ENCODE peak calls at places on chromosomes 1 and 21, in six cellular contexts. One of them, this sample, is unnamed. For H3K9me3, the result is how much of the 10 kb centered on the place peaks cover.

GRCh38 chr1:183355181-183355580 is 63.0 kb downstream of the NMNAT2 start:
- DNase-seq in prostate gland: no peak
- DNase-seq in right atrium auricular region: no peak
- DNase-seq in PC-9: no peak
- DNase-seq in CD8-positive, alpha-beta T cell: no peak
- DNase-seq in heart right ventricle: no peak
- DNase-seq in this sample: no peak

GRCh38 chr1:53117836-53118235 is 24.6 kb downstream of the SLC1A7 start:
- DNase-seq in heart right ventricle: no peak
- DNase-seq in CD8-positive, alpha-beta T cell: no peak
- DNase-seq in PC-9: no peak
- DNase-seq in prostate gland: no peak
- DNase-seq in right atrium auricular region: no peak
- DNase-seq in this sample: no peak

GRCh38 chr1:235004276-235004675 is 124.4 kb downstream of the TOMM20 start:
- DNase-seq in PC-9: no peak
- DNase-seq in CD8-positive, alpha-beta T cell: no peak
- DNase-seq in heart right ventricle: no peak
- DNase-seq in prostate gland: no peak
- DNase-seq in right atrium auricular region: no peak
- DNase-seq in this sample: no peak

GRCh38 chr1:198623920-198624647 is 14.8 kb upstream of the PTPRC start:
- DNase-seq in heart right ventricle: no peak
- DNase-seq in PC-9: no peak
- DNase-seq in right atrium auricular region: no peak
- DNase-seq in prostate gland: no peak
- DNase-seq in CD8-positive, alpha-beta T cell: no peak
- DNase-seq in this sample: no peak

GRCh38 chr1:8097077-8097799 is 71.1 kb upstream of the ERRFI1 start:
- DNase-seq in PC-9: peak
- DNase-seq in CD8-positive, alpha-beta T cell: no peak
- DNase-seq in right atrium auricular region: no peak
- DNase-seq in prostate gland: no peak
- DNase-seq in heart right ventricle: no peak
- DNase-seq in this sample: peak

GRCh38 chr1:72357411-72357810 is 75.1 kb upstream of the NEGR1 start:
- DNase-seq in heart right ventricle: no peak
- DNase-seq in right atrium auricular region: no peak
- DNase-seq in PC-9: no peak
- DNase-seq in prostate gland: no peak
- DNase-seq in CD8-positive, alpha-beta T cell: no peak
- DNase-seq in this sample: no peak

GRCh38 chr1:73327180-73327793 is 870.7 kb downstream of the LRRIQ3 start:
- DNase-seq in PC-9: no peak
- DNase-seq in CD8-positive, alpha-beta T cell: no peak
- DNase-seq in heart right ventricle: no peak
- DNase-seq in right atrium auricular region: no peak
- DNase-seq in prostate gland: no peak
- DNase-seq in this sample: no peak

GRCh38 chr1:185228979-185229378 is 72.0 kb downstream of the SWT1 start:
- DNase-seq in heart right ventricle: no peak
- DNase-seq in right atrium auricular region: no peak
- DNase-seq in PC-9: no peak
- DNase-seq in prostate gland: no peak
- DNase-seq in CD8-positive, alpha-beta T cell: no peak
- DNase-seq in this sample: no peak

GRCh38 chr21:16811011-16811410 is 701.8 kb upstream of the CXADR start:
- DNase-seq in PC-9: no peak
- DNase-seq in CD8-positive, alpha-beta T cell: no peak
- DNase-seq in prostate gland: no peak
- DNase-seq in right atrium auricular region: no peak
- DNase-seq in heart right ventricle: no peak
- DNase-seq in this sample: no peak

GRCh38 chr1:54456921-54457529 is 50.8 kb upstream of the SSBP3 start:
- DNase-seq in PC-9: no peak
- DNase-seq in heart right ventricle: no peak
- DNase-seq in CD8-positive, alpha-beta T cell: no peak
- DNase-seq in right atrium auricular region: no peak
- DNase-seq in prostate gland: no peak
- DNase-seq in this sample: no peak

GRCh38 chr21:15383588-15383987 is 318.8 kb upstream of the NRIP1 start:
- DNase-seq in prostate gland: no peak
- DNase-seq in PC-9: no peak
- DNase-seq in heart right ventricle: no peak
- DNase-seq in right atrium auricular region: no peak
- DNase-seq in CD8-positive, alpha-beta T cell: no peak
- DNase-seq in this sample: no peak

GRCh38 chr1:87104945-87105344 is 190.5 kb downstream of the HS2ST1 start:
- DNase-seq in prostate gland: no peak
- DNase-seq in heart right ventricle: no peak
- DNase-seq in CD8-positive, alpha-beta T cell: no peak
- DNase-seq in PC-9: no peak
- DNase-seq in right atrium auricular region: no peak
- DNase-seq in this sample: no peak

GRCh38 chr21:44755227-44755626 is 43.9 kb upstream of the TSPEAR start:
- DNase-seq in CD8-positive, alpha-beta T cell: no peak
- DNase-seq in heart right ventricle: no peak
- DNase-seq in prostate gland: no peak
- DNase-seq in right atrium auricular region: no peak
- DNase-seq in PC-9: no peak
- DNase-seq in this sample: peak
- H3K9me3 ChIP-seq in CD8-positive, alpha-beta T cell: under half
- H3K9me3 ChIP-seq in heart right ventricle: under half
- H3K9me3 ChIP-seq in prostate gland: under half
- H3K9me3 ChIP-seq in right atrium auricular region: under half
- H3K9me3 ChIP-seq in PC-9: under half
- H3K9me3 ChIP-seq in this sample: under half

DNA sequence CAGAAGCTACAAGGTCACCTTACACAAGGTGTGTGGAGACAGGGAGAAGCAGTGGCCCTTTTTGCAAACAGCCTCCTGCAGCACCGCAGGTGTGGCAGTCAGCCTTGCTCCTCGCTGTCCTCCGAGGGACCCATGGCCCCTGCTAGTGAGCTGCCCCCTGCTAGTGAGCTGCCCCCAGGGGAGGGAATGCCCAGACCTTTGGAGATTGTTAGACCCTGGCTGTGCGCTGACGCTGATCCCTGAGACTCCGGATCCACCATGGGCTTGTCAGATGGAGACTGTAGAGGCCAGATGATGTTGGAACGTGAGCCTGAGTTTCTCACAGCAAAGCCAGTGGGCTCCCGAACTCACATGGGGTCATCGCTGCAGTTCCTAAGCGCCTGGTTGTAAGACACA is 172.2 kb downstream of the NPHP4 start:
- DNase-seq in prostate gland: no peak
- DNase-seq in CD8-positive, alpha-beta T cell: no peak
- DNase-seq in right atrium auricular region: no peak
- DNase-seq in PC-9: no peak
- DNase-seq in heart right ventricle: no peak
- DNase-seq in this sample: no peak
- H3K9me3 ChIP-seq in prostate gland: under half
- H3K9me3 ChIP-seq in CD8-positive, alpha-beta T cell: under half
- H3K9me3 ChIP-seq in right atrium auricular region: under half
- H3K9me3 ChIP-seq in PC-9: under half
- H3K9me3 ChIP-seq in heart right ventricle: under half
- H3K9me3 ChIP-seq in this sample: under half

DNA sequence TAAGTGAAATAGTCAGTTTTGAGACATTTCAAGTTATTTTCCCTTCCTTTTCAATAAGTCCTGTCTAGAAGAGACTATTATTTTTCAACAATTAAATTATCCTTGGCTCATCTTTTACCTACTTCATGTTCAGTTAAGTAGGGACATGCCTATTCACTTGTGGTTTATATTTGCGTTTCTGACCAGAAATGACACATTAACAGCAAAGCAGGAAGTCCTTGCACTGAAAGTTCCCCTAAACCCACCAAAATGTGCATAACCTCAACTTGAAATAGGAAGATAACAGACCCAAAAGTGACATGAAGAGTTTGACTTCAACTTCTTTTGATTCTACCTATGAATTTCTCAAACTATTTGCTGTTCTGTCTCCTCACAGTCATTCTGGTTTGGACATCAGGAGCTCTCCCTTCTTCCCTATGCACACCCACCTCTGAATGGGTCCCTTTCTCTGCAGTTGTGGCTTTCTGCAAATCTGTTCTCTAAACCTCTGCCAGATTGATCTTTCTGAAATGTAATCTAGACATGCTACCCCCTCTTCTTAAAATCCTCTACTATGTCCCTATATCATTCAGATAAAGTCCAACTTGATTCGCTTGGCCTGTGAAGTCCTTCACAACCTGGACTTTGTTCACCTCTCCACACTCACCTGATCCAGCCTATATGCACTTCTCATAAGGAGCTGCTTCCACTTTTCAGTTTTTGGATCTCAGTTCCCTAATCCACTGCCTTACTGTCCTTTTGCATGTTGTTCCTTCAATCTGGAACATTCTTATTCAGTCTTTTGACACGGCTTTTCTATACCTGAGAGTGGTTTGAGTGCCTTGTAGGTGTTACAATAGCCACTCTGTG is 661.5 kb upstream of the ADGRL4 start:
- DNase-seq in CD8-positive, alpha-beta T cell: no peak
- DNase-seq in prostate gland: no peak
- DNase-seq in PC-9: no peak
- DNase-seq in right atrium auricular region: no peak
- DNase-seq in heart right ventricle: no peak
- DNase-seq in this sample: no peak
- H3K9me3 ChIP-seq in CD8-positive, alpha-beta T cell: under half
- H3K9me3 ChIP-seq in prostate gland: under half
- H3K9me3 ChIP-seq in PC-9: under half
- H3K9me3 ChIP-seq in right atrium auricular region: under half
- H3K9me3 ChIP-seq in heart right ventricle: under half
- H3K9me3 ChIP-seq in this sample: under half

DNA sequence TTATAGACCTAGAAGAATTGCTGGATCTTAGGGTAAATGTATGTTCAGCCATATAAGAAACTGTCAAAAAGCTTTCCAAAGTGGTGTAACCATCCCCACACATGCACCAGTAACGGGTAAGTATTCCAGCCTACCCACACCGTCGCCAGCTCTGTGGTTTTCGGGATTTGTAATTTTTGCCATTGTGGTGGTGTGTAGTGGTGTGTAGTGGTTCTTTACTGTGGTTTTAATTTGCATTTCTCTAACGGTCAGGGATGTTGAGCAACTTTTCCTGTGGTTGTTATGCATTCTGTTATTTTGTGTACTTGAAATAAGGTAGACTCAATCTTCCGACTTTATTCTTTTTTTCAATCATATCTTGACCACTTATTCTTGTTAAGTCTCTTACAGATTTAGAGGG is 342.4 kb upstream of the AJAP1 start:
- DNase-seq in right atrium auricular region: no peak
- DNase-seq in prostate gland: no peak
- DNase-seq in heart right ventricle: no peak
- DNase-seq in PC-9: no peak
- DNase-seq in CD8-positive, alpha-beta T cell: no peak
- DNase-seq in this sample: no peak
- H3K9me3 ChIP-seq in right atrium auricular region: under half
- H3K9me3 ChIP-seq in prostate gland: under half
- H3K9me3 ChIP-seq in heart right ventricle: under half
- H3K9me3 ChIP-seq in PC-9: under half
- H3K9me3 ChIP-seq in CD8-positive, alpha-beta T cell: under half
- H3K9me3 ChIP-seq in this sample: under half

DNA sequence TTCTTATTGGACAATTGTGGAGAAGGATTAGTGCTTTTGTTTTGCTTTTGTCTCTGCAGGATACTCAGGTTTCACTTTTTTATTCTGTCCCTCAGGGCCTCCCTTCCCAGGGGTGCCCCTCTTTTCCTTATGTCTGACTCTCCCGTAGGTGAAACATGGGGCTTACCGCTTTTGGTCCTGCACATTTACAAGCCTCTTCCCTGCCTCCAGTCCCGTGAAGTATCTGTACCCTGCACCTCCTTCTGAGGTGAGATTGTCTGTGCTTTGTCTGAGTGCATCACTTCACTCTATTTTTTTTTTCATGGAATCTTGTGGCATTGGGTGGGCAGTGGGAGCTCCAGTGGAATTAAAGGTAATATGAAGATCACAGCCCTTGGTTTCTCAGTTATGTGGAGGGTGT is 758.1 kb upstream of the TPTE start:
- DNase-seq in PC-9: no peak
- DNase-seq in right atrium auricular region: no peak
- DNase-seq in prostate gland: no peak
- DNase-seq in heart right ventricle: no peak
- DNase-seq in CD8-positive, alpha-beta T cell: no peak
- DNase-seq in this sample: no peak
- H3K9me3 ChIP-seq in PC-9: under half
- H3K9me3 ChIP-seq in right atrium auricular region: under half
- H3K9me3 ChIP-seq in prostate gland: under half
- H3K9me3 ChIP-seq in heart right ventricle: under half
- H3K9me3 ChIP-seq in CD8-positive, alpha-beta T cell: under half
- H3K9me3 ChIP-seq in this sample: under half

GRCh38 chr21:24045373-24045772 is 1561.9 kb downstream of the MRPL39 start:
- DNase-seq in CD8-positive, alpha-beta T cell: no peak
- DNase-seq in prostate gland: no peak
- DNase-seq in heart right ventricle: no peak
- DNase-seq in right atrium auricular region: no peak
- DNase-seq in PC-9: no peak
- DNase-seq in this sample: no peak
- H3K9me3 ChIP-seq in CD8-positive, alpha-beta T cell: under half
- H3K9me3 ChIP-seq in prostate gland: under half
- H3K9me3 ChIP-seq in heart right ventricle: under half
- H3K9me3 ChIP-seq in right atrium auricular region: under half
- H3K9me3 ChIP-seq in PC-9: under half
- H3K9me3 ChIP-seq in this sample: under half

DNA sequence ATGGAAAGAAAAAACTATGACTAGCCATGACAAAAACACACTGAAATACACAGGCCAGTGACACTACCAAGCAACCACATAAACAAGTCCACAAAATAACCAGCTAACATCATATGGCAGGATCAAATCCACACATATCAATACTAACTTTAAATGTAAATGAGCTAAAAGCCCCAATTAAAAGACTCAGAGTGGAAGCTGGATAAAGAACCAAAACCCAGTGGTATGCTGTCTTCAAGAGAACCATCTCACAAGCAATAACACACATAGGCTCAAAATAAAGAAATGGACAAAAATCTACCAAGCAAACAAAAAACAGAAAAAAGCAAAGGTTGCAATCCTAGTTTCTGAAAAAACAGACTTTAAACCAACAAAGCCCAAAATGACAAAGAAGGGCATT is 476.2 kb upstream of the BEND5 start:
- DNase-seq in right atrium auricular region: no peak
- DNase-seq in heart right ventricle: no peak
- DNase-seq in prostate gland: no peak
- DNase-seq in CD8-positive, alpha-beta T cell: no peak
- DNase-seq in PC-9: no peak
- DNase-seq in this sample: no peak
- H3K9me3 ChIP-seq in right atrium auricular region: under half
- H3K9me3 ChIP-seq in heart right ventricle: under half
- H3K9me3 ChIP-seq in prostate gland: under half
- H3K9me3 ChIP-seq in CD8-positive, alpha-beta T cell: under half
- H3K9me3 ChIP-seq in PC-9: under half
- H3K9me3 ChIP-seq in this sample: under half